ENCODE peak calls at places on chromosomes 11 and 22, in eight cellular contexts. R is Kasumi-1; B is NCI-H510A; U is NCI-H1694; T is activated T-cell treated with anti-CD3 and anti-CD28 coated beads for 1 hour; C is endothelial cell; E is C1 segment of cervical spinal cord; K is activated CD4-positive, alpha-beta T cell treated with anti-CD3 and anti-CD28 coated beads, Interleukin-2, amount 50 U/mL, for 1 hour. O is an unnamed sample.

GRCh38 chr11:28303477-28304191 is 195.4 kb downstream of the METTL15 start:
- DNase-seq in R (no peak), B (no peak), U (no peak), T (no peak), C (no peak), E (no peak), K (no peak), O (no peak)

GRCh38 chr11:96235725-96236124 is 107.3 kb downstream of the MAML2 start:
- DNase-seq in R (no peak), B (no peak), U (no peak), T (no peak), C (no peak), E (no peak), K (no peak), O (no peak)

GRCh38 chr11:107565219-107565937 is at the start of gene ALKBH8:
- DNase-seq in R (peak), B (peak), U (no peak), T (peak), C (peak), E (peak), K (peak), O (peak)

GRCh38 chr11:118434553-118435232 is 1.6 kb upstream of the KMT2A start:
- DNase-seq in R (peak), B (no peak), U (no peak), T (peak), C (peak), E (peak), K (peak), O (peak)

GRCh38 chr22:50271519-50271970 is 1.4 kb upstream of the MAPK11 start:
- DNase-seq in R (no peak), B (peak), U (peak), T (peak), C (peak), E (peak), K (peak), O (peak)

GRCh38 chr22:27662359-27663030 is 139.1 kb downstream of the MN1 start:
- DNase-seq in R (no peak), B (no peak), U (no peak), T (no peak), C (no peak), E (peak), K (no peak), O (no peak)

GRCh38 chr22:40436460-40437431 is 66.4 kb downstream of the SGSM3 start:
- DNase-seq in R (peak), B (no peak), U (peak), T (no peak), C (no peak), E (peak), K (peak), O (peak)

GRCh38 chr11:78350101-78350645 is 67.4 kb downstream of the GAB2 start:
- DNase-seq in R (peak), B (no peak), U (no peak), T (no peak), C (no peak), E (no peak), K (no peak), O (no peak)

GRCh38 chr11:116386118-116386699 is 386.6 kb downstream of the BUD13 start:
- DNase-seq in R (no peak), B (no peak), U (no peak), T (no peak), C (no peak), E (no peak), K (no peak), O (no peak)